ENCODE peak calls at places on chromosomes 11 and 22, in seven cellular contexts. One of them, this sample, is unnamed.

GRCh38 chr22:49140921-49141680 is 686.6 kb downstream of the BRD1 start:
- DNase-seq in RWPE1: no peak
- DNase-seq in gastrocnemius medialis: no peak
- DNase-seq in tibial nerve: no peak
- DNase-seq in psoas muscle: no peak
- DNase-seq in heart left ventricle: no peak
- DNase-seq in testis: no peak
- DNase-seq in this sample: no peak

GRCh38 chr11:120200677-120201076 is 10.2 kb upstream of the OAF start:
- DNase-seq in heart left ventricle: no peak
- DNase-seq in gastrocnemius medialis: no peak
- DNase-seq in RWPE1: no peak
- DNase-seq in tibial nerve: no peak
- DNase-seq in psoas muscle: peak
- DNase-seq in testis: no peak
- DNase-seq in this sample: no peak

GRCh38 chr11:135035282-135035681 is 623.2 kb upstream of the B3GAT1 start:
- DNase-seq in RWPE1: no peak
- DNase-seq in heart left ventricle: no peak
- DNase-seq in psoas muscle: no peak
- DNase-seq in tibial nerve: no peak
- DNase-seq in gastrocnemius medialis: no peak
- DNase-seq in testis: no peak
- DNase-seq in this sample: no peak

GRCh38 chr11:66069715-66070603 is at the start of gene PACS1:
- DNase-seq in heart left ventricle: peak
- DNase-seq in gastrocnemius medialis: peak
- DNase-seq in testis: peak
- DNase-seq in tibial nerve: peak
- DNase-seq in RWPE1: peak
- DNase-seq in psoas muscle: peak
- DNase-seq in this sample: peak

GRCh38 chr11:76782526-76783293 is 446 bp upstream of the TSKU start:
- DNase-seq in heart left ventricle: peak
- DNase-seq in gastrocnemius medialis: peak
- DNase-seq in RWPE1: peak
- DNase-seq in tibial nerve: peak
- DNase-seq in psoas muscle: peak
- DNase-seq in testis: peak
- DNase-seq in this sample: peak

GRCh38 chr11:72943664-72944063 is 129.5 kb downstream of the ATG16L2 start:
- DNase-seq in tibial nerve: no peak
- DNase-seq in RWPE1: no peak
- DNase-seq in heart left ventricle: no peak
- DNase-seq in testis: no peak
- DNase-seq in gastrocnemius medialis: no peak
- DNase-seq in psoas muscle: no peak
- DNase-seq in this sample: no peak

GRCh38 chr22:26893034-26893710 is 235.8 kb downstream of the MIAT start:
- DNase-seq in tibial nerve: no peak
- DNase-seq in psoas muscle: no peak
- DNase-seq in heart left ventricle: no peak
- DNase-seq in testis: no peak
- DNase-seq in RWPE1: no peak
- DNase-seq in gastrocnemius medialis: no peak
- DNase-seq in this sample: peak

GRCh38 chr22:37369536-37369935 is 57.7 kb downstream of the ELFN2 start:
- DNase-seq in testis: no peak
- DNase-seq in heart left ventricle: no peak
- DNase-seq in tibial nerve: no peak
- DNase-seq in psoas muscle: no peak
- DNase-seq in RWPE1: no peak
- DNase-seq in gastrocnemius medialis: no peak
- DNase-seq in this sample: no peak

GRCh38 chr11:44973634-44974401 is 23.1 kb upstream of the TP53I11 start:
- DNase-seq in gastrocnemius medialis: no peak
- DNase-seq in psoas muscle: no peak
- DNase-seq in RWPE1: no peak
- DNase-seq in tibial nerve: no peak
- DNase-seq in heart left ventricle: no peak
- DNase-seq in testis: no peak
- DNase-seq in this sample: no peak

GRCh38 chr11:34512810-34513673 is 552 bp downstream of the ELF5 start:
- DNase-seq in heart left ventricle: peak
- DNase-seq in RWPE1: peak
- DNase-seq in psoas muscle: no peak
- DNase-seq in testis: peak
- DNase-seq in gastrocnemius medialis: no peak
- DNase-seq in tibial nerve: no peak
- DNase-seq in this sample: no peak

GRCh38 chr11:88410636-88411035 is 73.1 kb upstream of the CTSC start:
- DNase-seq in gastrocnemius medialis: no peak
- DNase-seq in heart left ventricle: no peak
- DNase-seq in psoas muscle: no peak
- DNase-seq in testis: no peak
- DNase-seq in tibial nerve: no peak
- DNase-seq in RWPE1: peak
- DNase-seq in this sample: no peak

GRCh38 chr11:78313898-78314297 is 103.7 kb downstream of the GAB2 start:
- DNase-seq in heart left ventricle: no peak
- DNase-seq in tibial nerve: no peak
- DNase-seq in RWPE1: no peak
- DNase-seq in psoas muscle: no peak
- DNase-seq in testis: no peak
- DNase-seq in gastrocnemius medialis: no peak
- DNase-seq in this sample: no peak

GRCh38 chr11:112962854-112963367 is 1.7 kb downstream of the NCAM1 start:
- DNase-seq in heart left ventricle: peak
- DNase-seq in tibial nerve: no peak
- DNase-seq in gastrocnemius medialis: peak
- DNase-seq in RWPE1: no peak
- DNase-seq in testis: peak
- DNase-seq in psoas muscle: peak
- DNase-seq in this sample: no peak

GRCh38 chr22:45740236-45740635 is 68.6 kb downstream of the ATXN10 start:
- DNase-seq in RWPE1: no peak
- DNase-seq in gastrocnemius medialis: no peak
- DNase-seq in tibial nerve: no peak
- DNase-seq in testis: no peak
- DNase-seq in heart left ventricle: no peak
- DNase-seq in psoas muscle: no peak
- DNase-seq in this sample: no peak

GRCh38 chr11:94732617-94733292 is 35.4 kb upstream of the AMOTL1 start:
- DNase-seq in tibial nerve: no peak
- DNase-seq in psoas muscle: peak
- DNase-seq in RWPE1: peak
- DNase-seq in testis: no peak
- DNase-seq in gastrocnemius medialis: no peak
- DNase-seq in heart left ventricle: peak
- DNase-seq in this sample: peak

GRCh38 chr11:75383246-75383645 is 16.1 kb upstream of the RPS3 start:
- DNase-seq in psoas muscle: no peak
- DNase-seq in gastrocnemius medialis: no peak
- DNase-seq in tibial nerve: no peak
- DNase-seq in heart left ventricle: no peak
- DNase-seq in RWPE1: no peak
- DNase-seq in testis: no peak
- DNase-seq in this sample: no peak

GRCh38 chr11:2463766-2464277 is 19.0 kb downstream of the KCNQ1 start:
- DNase-seq in testis: no peak
- DNase-seq in psoas muscle: no peak
- DNase-seq in tibial nerve: no peak
- DNase-seq in RWPE1: no peak
- DNase-seq in heart left ventricle: peak
- DNase-seq in gastrocnemius medialis: no peak
- DNase-seq in this sample: peak

GRCh38 chr11:19951558-19952083 is 208.7 kb downstream of the DBX1 start:
- DNase-seq in RWPE1: peak
- DNase-seq in psoas muscle: no peak
- DNase-seq in heart left ventricle: no peak
- DNase-seq in testis: no peak
- DNase-seq in tibial nerve: no peak
- DNase-seq in gastrocnemius medialis: no peak
- DNase-seq in this sample: no peak

GRCh38 chr11:108319541-108320145 is 96.8 kb downstream of the ATM start:
- DNase-seq in testis: no peak
- DNase-seq in heart left ventricle: no peak
- DNase-seq in psoas muscle: no peak
- DNase-seq in tibial nerve: no peak
- DNase-seq in gastrocnemius medialis: no peak
- DNase-seq in RWPE1: no peak
- DNase-seq in this sample: no peak

GRCh38 chr11:46015941-46016340 is 93.5 kb downstream of the LARGE2 start:
- DNase-seq in tibial nerve: no peak
- DNase-seq in heart left ventricle: no peak
- DNase-seq in psoas muscle: no peak
- DNase-seq in RWPE1: no peak
- DNase-seq in testis: no peak
- DNase-seq in gastrocnemius medialis: no peak
- DNase-seq in this sample: no peak

GRCh38 chr11:102527701-102528100 is 2.8 kb downstream of the MMP7 start:
- DNase-seq in tibial nerve: no peak
- DNase-seq in testis: no peak
- DNase-seq in psoas muscle: no peak
- DNase-seq in heart left ventricle: no peak
- DNase-seq in RWPE1: no peak
- DNase-seq in gastrocnemius medialis: no peak
- DNase-seq in this sample: no peak

GRCh38 chr22:17063372-17064106 is 21.3 kb upstream of the IL17RA start:
- DNase-seq in testis: peak
- DNase-seq in psoas muscle: no peak
- DNase-seq in gastrocnemius medialis: no peak
- DNase-seq in tibial nerve: no peak
- DNase-seq in heart left ventricle: peak
- DNase-seq in RWPE1: no peak
- DNase-seq in this sample: no peak

GRCh38 chr22:17060126-17060525 is 24.7 kb upstream of the IL17RA start:
- DNase-seq in psoas muscle: no peak
- DNase-seq in RWPE1: no peak
- DNase-seq in heart left ventricle: no peak
- DNase-seq in tibial nerve: no peak
- DNase-seq in gastrocnemius medialis: no peak
- DNase-seq in testis: no peak
- DNase-seq in this sample: no peak

GRCh38 chr22:17056807-17057206 is 28.0 kb upstream of the IL17RA start:
- DNase-seq in psoas muscle: no peak
- DNase-seq in testis: no peak
- DNase-seq in heart left ventricle: no peak
- DNase-seq in tibial nerve: no peak
- DNase-seq in gastrocnemius medialis: no peak
- DNase-seq in RWPE1: no peak
- DNase-seq in this sample: peak

GRCh38 chr22:17056058-17056457 is 28.7 kb upstream of the IL17RA start:
- DNase-seq in testis: no peak
- DNase-seq in psoas muscle: no peak
- DNase-seq in gastrocnemius medialis: no peak
- DNase-seq in heart left ventricle: no peak
- DNase-seq in tibial nerve: no peak
- DNase-seq in RWPE1: no peak
- DNase-seq in this sample: peak

GRCh38 chr22:17057959-17058814 is 26.6 kb upstream of the IL17RA start:
- DNase-seq in psoas muscle: peak
- DNase-seq in tibial nerve: peak
- DNase-seq in RWPE1: peak
- DNase-seq in heart left ventricle: peak
- DNase-seq in testis: peak
- DNase-seq in gastrocnemius medialis: peak
- DNase-seq in this sample: no peak
- H3K27ac ChIP-seq in psoas muscle: no peak
- H3K27ac ChIP-seq in tibial nerve: no peak
- H3K27ac ChIP-seq in RWPE1: no peak
- H3K27ac ChIP-seq in heart left ventricle: no peak
- H3K27ac ChIP-seq in testis: no peak
- H3K27ac ChIP-seq in gastrocnemius medialis: no peak
- H3K27ac ChIP-seq in this sample: no peak

GRCh38 chr22:25029181-25029580 is 76.7 kb downstream of the KIAA1671 start:
- DNase-seq in RWPE1: no peak
- DNase-seq in heart left ventricle: no peak
- DNase-seq in testis: no peak
- DNase-seq in psoas muscle: no peak
- DNase-seq in gastrocnemius medialis: no peak
- DNase-seq in tibial nerve: no peak
- DNase-seq in this sample: no peak
- H3K27ac ChIP-seq in RWPE1: peak
- H3K27ac ChIP-seq in heart left ventricle: peak
- H3K27ac ChIP-seq in testis: no peak
- H3K27ac ChIP-seq in psoas muscle: no peak
- H3K27ac ChIP-seq in gastrocnemius medialis: no peak
- H3K27ac ChIP-seq in tibial nerve: no peak
- H3K27ac ChIP-seq in this sample: no peak

GRCh38 chr11:86678823-86679222 is 6.4 kb upstream of the ME3 start:
- DNase-seq in heart left ventricle: no peak
- DNase-seq in psoas muscle: no peak
- DNase-seq in tibial nerve: no peak
- DNase-seq in testis: no peak
- DNase-seq in RWPE1: no peak
- DNase-seq in gastrocnemius medialis: no peak
- DNase-seq in this sample: no peak

GRCh38 chr11:86681039-86681745 is 8.8 kb upstream of the ME3 start:
- DNase-seq in RWPE1: no peak
- DNase-seq in testis: no peak
- DNase-seq in psoas muscle: no peak
- DNase-seq in heart left ventricle: no peak
- DNase-seq in tibial nerve: no peak
- DNase-seq in gastrocnemius medialis: no peak
- DNase-seq in this sample: no peak

GRCh38 chr11:86676533-86677154 is 4.2 kb upstream of the ME3 start:
- DNase-seq in RWPE1: no peak
- DNase-seq in gastrocnemius medialis: no peak
- DNase-seq in tibial nerve: no peak
- DNase-seq in heart left ventricle: no peak
- DNase-seq in testis: no peak
- DNase-seq in psoas muscle: no peak
- DNase-seq in this sample: no peak

GRCh38 chr11:86676010-86676409 is 3.6 kb upstream of the ME3 start:
- DNase-seq in psoas muscle: no peak
- DNase-seq in tibial nerve: no peak
- DNase-seq in RWPE1: no peak
- DNase-seq in gastrocnemius medialis: no peak
- DNase-seq in heart left ventricle: no peak
- DNase-seq in testis: no peak
- DNase-seq in this sample: no peak

DNA sequence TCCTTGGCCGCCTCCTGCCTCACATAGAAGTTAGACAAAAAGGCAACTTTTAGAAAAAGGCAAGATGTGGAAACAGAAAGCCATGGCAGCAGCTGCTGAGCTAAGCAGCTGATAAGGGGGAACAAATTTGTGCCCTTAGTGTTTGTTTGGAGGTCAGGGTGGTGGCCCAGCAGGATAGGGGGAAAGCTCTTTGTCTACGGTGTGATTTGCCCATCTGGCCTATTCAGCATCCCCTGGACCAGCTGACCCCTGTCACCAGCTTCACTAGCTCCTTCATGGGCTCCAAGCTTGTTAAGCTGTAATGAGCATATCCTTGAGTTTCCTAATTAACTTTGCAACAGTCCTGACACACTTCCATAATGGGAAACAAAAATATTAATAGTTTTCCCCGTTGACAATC is 5.9 kb upstream of the ME3 start:
- DNase-seq in heart left ventricle: no peak
- DNase-seq in testis: no peak
- DNase-seq in tibial nerve: no peak
- DNase-seq in psoas muscle: no peak
- DNase-seq in gastrocnemius medialis: no peak
- DNase-seq in RWPE1: no peak
- DNase-seq in this sample: no peak
- H3K27ac ChIP-seq in heart left ventricle: peak
- H3K27ac ChIP-seq in testis: no peak
- H3K27ac ChIP-seq in tibial nerve: no peak
- H3K27ac ChIP-seq in psoas muscle: no peak
- H3K27ac ChIP-seq in gastrocnemius medialis: peak
- H3K27ac ChIP-seq in RWPE1: no peak
- H3K27ac ChIP-seq in this sample: no peak

GRCh38 chr11:132941024-132941646 is 591.2 kb downstream of the OPCML start:
- DNase-seq in RWPE1: peak
- DNase-seq in psoas muscle: no peak
- DNase-seq in heart left ventricle: no peak
- DNase-seq in tibial nerve: no peak
- DNase-seq in gastrocnemius medialis: no peak
- DNase-seq in testis: peak
- DNase-seq in this sample: no peak
- H3K27ac ChIP-seq in RWPE1: no peak
- H3K27ac ChIP-seq in psoas muscle: no peak
- H3K27ac ChIP-seq in heart left ventricle: no peak
- H3K27ac ChIP-seq in tibial nerve: no peak
- H3K27ac ChIP-seq in gastrocnemius medialis: no peak
- H3K27ac ChIP-seq in testis: no peak
- H3K27ac ChIP-seq in this sample: no peak

This sample was measured in right atrium auricular region.